ENCODE peak calls at places on chromosomes 16 and 17, in four cellular contexts. One of them, this sample, is unnamed.

GRCh38 chr17:29649359-29649758 is 26.6 kb upstream of the CORO6 start:
- DNase-seq in neural progenitor cell: no peak
- DNase-seq in colonic mucosa: no peak
- DNase-seq in endothelial cell of umbilical vein: no peak
- DNase-seq in this sample: no peak

GRCh38 chr17:65415991-65416390 is 145.5 kb downstream of the AXIN2 start:
- DNase-seq in neural progenitor cell: no peak
- DNase-seq in endothelial cell of umbilical vein: no peak
- DNase-seq in colonic mucosa: peak
- DNase-seq in this sample: no peak

GRCh38 chr16:78130950-78131349 is 31.5 kb downstream of the WWOX start:
- DNase-seq in neural progenitor cell: no peak
- DNase-seq in endothelial cell of umbilical vein: no peak
- DNase-seq in colonic mucosa: no peak
- DNase-seq in this sample: no peak

GRCh38 chr17:15954222-15954621 is 9.3 kb downstream of the ADORA2B start:
- DNase-seq in colonic mucosa: no peak
- DNase-seq in endothelial cell of umbilical vein: peak
- DNase-seq in neural progenitor cell: no peak
- DNase-seq in this sample: no peak

GRCh38 chr17:56867948-56868376 is 34.0 kb downstream of the DGKE start:
- DNase-seq in neural progenitor cell: no peak
- DNase-seq in endothelial cell of umbilical vein: peak
- DNase-seq in colonic mucosa: no peak
- DNase-seq in this sample: no peak

GRCh38 chr17:34133350-34133749 is 121.7 kb upstream of the CCL2 start:
- DNase-seq in neural progenitor cell: no peak
- DNase-seq in colonic mucosa: no peak
- DNase-seq in endothelial cell of umbilical vein: no peak
- DNase-seq in this sample: no peak

GRCh38 chr17:42872251-42872965 is 21.4 kb downstream of the AOC3 start:
- DNase-seq in colonic mucosa: no peak
- DNase-seq in endothelial cell of umbilical vein: no peak
- DNase-seq in neural progenitor cell: no peak
- DNase-seq in this sample: peak

GRCh38 chr17:11701906-11702305 is 103.6 kb downstream of the DNAH9 start:
- DNase-seq in colonic mucosa: no peak
- DNase-seq in endothelial cell of umbilical vein: no peak
- DNase-seq in neural progenitor cell: no peak
- DNase-seq in this sample: no peak

GRCh38 chr16:74627506-74628220 is 20.7 kb upstream of the GLG1 start:
- DNase-seq in endothelial cell of umbilical vein: no peak
- DNase-seq in neural progenitor cell: no peak
- DNase-seq in colonic mucosa: no peak
- DNase-seq in this sample: no peak

GRCh38 chr16:30829130-30830071 is 42.4 kb upstream of the ZNF629 start:
- DNase-seq in colonic mucosa: peak
- DNase-seq in endothelial cell of umbilical vein: no peak
- DNase-seq in neural progenitor cell: no peak
- DNase-seq in this sample: no peak

GRCh38 chr17:6456914-6457687 is 12.8 kb downstream of the PIMREG start:
- DNase-seq in colonic mucosa: peak
- DNase-seq in neural progenitor cell: no peak
- DNase-seq in endothelial cell of umbilical vein: peak
- DNase-seq in this sample: peak

GRCh38 chr17:76191891-76192290 is 48.4 kb downstream of the RNF157 start:
- DNase-seq in neural progenitor cell: no peak
- DNase-seq in endothelial cell of umbilical vein: no peak
- DNase-seq in colonic mucosa: no peak
- DNase-seq in this sample: no peak

GRCh38 chr17:33526753-33527152 is 233.7 kb upstream of the ASIC2 start:
- DNase-seq in colonic mucosa: no peak
- DNase-seq in neural progenitor cell: no peak
- DNase-seq in endothelial cell of umbilical vein: no peak
- DNase-seq in this sample: no peak

GRCh38 chr17:83173997-83174858 is 94.8 kb downstream of the METRNL start:
- DNase-seq in colonic mucosa: peak
- DNase-seq in neural progenitor cell: peak
- DNase-seq in endothelial cell of umbilical vein: no peak
- DNase-seq in this sample: peak

GRCh38 chr17:55202906-55203305 is 61.9 kb upstream of the HLF start:
- DNase-seq in colonic mucosa: no peak
- DNase-seq in neural progenitor cell: no peak
- DNase-seq in endothelial cell of umbilical vein: no peak
- DNase-seq in this sample: no peak

GRCh38 chr16:2690852-2691251 is 8.5 kb downstream of the KCTD5 start:
- DNase-seq in endothelial cell of umbilical vein: no peak
- DNase-seq in colonic mucosa: no peak
- DNase-seq in neural progenitor cell: no peak
- DNase-seq in this sample: peak

GRCh38 chr17:34420254-34420766 is 57.3 kb upstream of the CCL1 start:
- DNase-seq in colonic mucosa: peak
- DNase-seq in neural progenitor cell: peak
- DNase-seq in endothelial cell of umbilical vein: peak
- DNase-seq in this sample: no peak

GRCh38 chr17:33647976-33648375 is 354.9 kb upstream of the ASIC2 start:
- DNase-seq in endothelial cell of umbilical vein: no peak
- DNase-seq in neural progenitor cell: peak
- DNase-seq in colonic mucosa: no peak
- DNase-seq in this sample: no peak

GRCh38 chr17:79944251-79944812 is 91.3 kb downstream of the TBC1D16 start:
- DNase-seq in colonic mucosa: no peak
- DNase-seq in endothelial cell of umbilical vein: no peak
- DNase-seq in neural progenitor cell: no peak
- DNase-seq in this sample: peak

GRCh38 chr16:546909-547770 is 13.1 kb upstream of the PRR35 start:
- DNase-seq in colonic mucosa: peak
- DNase-seq in neural progenitor cell: peak
- DNase-seq in endothelial cell of umbilical vein: peak
- DNase-seq in this sample: peak

GRCh38 chr17:78723001-78723796 is 58.9 kb downstream of the CYTH1 start:
- DNase-seq in neural progenitor cell: peak
- DNase-seq in endothelial cell of umbilical vein: no peak
- DNase-seq in colonic mucosa: no peak
- DNase-seq in this sample: peak

GRCh38 chr16:67641779-67642708 is 2.9 kb upstream of the CARMIL2 start:
- DNase-seq in colonic mucosa: no peak
- DNase-seq in endothelial cell of umbilical vein: peak
- DNase-seq in neural progenitor cell: no peak
- DNase-seq in this sample: no peak

GRCh38 chr16:29806641-29807425 is 504 bp downstream of the MAZ start:
- DNase-seq in endothelial cell of umbilical vein: peak
- DNase-seq in neural progenitor cell: peak
- DNase-seq in colonic mucosa: peak
- DNase-seq in this sample: peak

GRCh38 chr16:55433030-55433429 is 46.0 kb upstream of the MMP2 start:
- DNase-seq in colonic mucosa: no peak
- DNase-seq in endothelial cell of umbilical vein: no peak
- DNase-seq in neural progenitor cell: no peak
- DNase-seq in this sample: no peak

GRCh38 chr17:41800601-41801373 is 11.0 kb downstream of the P3H4 start:
- DNase-seq in colonic mucosa: peak
- DNase-seq in neural progenitor cell: peak
- DNase-seq in endothelial cell of umbilical vein: no peak
- DNase-seq in this sample: peak

DNA sequence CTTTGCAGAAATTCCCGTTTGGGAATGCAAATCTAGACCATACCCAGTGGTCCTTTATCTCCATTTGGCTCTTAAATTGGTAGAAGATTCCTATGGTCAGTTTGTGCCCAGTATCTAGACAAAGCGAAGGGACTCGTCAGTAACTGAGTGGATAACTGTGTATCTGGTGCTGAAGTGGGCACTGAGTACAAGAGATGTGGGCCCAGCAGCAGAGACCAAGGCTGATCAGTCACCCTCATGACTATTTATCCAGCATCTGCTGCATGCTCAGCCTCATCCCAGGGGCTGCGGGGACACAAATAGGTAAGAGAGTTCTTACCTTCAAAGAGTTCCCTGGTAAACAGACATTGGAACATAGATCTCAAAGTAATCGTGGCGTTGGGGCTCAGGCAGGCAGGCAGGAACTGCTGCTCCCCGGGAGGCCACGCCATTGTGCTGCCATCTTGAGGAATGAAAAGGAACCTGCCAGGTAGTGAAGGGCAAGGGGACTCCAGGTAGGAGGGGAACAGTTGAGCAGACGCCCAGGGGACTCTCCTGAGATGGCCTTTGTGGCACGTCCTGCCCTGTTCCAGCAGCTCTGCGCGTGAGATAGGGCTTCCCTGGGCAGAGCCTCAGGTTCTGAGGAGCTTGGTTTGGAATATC is 10.3 kb downstream of the NT5M start:
- DNase-seq in endothelial cell of umbilical vein: peak
- DNase-seq in colonic mucosa: peak
- DNase-seq in neural progenitor cell: peak
- DNase-seq in this sample: peak
- TF ChIP-seq CTCF in endothelial cell of umbilical vein: peak
- TF ChIP-seq CTCF in colonic mucosa: peak
- TF ChIP-seq CTCF in neural progenitor cell: peak
- TF ChIP-seq CTCF in this sample: peak

DNA sequence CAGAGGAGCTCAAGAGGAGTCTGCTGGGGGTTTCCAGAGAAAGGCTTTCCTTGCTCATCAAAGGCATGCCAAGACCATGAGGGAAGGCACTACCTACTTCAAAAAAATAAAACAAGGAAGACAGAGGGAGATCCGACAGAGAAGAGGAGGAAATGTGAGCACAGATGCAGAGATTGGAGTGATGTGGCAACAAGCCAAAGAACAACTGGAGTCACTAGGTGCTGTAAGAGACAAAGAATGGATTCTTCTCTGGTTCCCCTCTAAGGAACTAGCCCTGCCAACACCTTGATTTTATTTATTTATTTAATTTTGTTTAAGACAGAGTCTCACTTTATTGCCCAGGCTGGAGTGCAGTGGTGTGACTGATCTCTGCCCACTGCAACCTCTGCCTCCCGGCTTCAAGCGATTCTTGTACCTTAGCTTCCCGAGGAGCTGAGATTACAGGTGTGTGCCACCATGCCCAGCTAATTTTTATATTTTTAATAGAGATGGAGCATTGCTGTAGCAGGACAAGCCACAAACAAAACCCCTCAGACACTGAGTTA is 13.8 kb upstream of the ACSF2 start:
- DNase-seq in colonic mucosa: peak
- DNase-seq in endothelial cell of umbilical vein: no peak
- DNase-seq in neural progenitor cell: no peak
- DNase-seq in this sample: no peak
- H3K9ac ChIP-seq in colonic mucosa: no peak
- H3K9ac ChIP-seq in endothelial cell of umbilical vein: no peak
- H3K9ac ChIP-seq in neural progenitor cell: no peak
- H3K9ac ChIP-seq in this sample: no peak

GRCh38 chr17:74647871-74648672 is 24.5 kb upstream of the CD300E start:
- DNase-seq in neural progenitor cell: no peak
- DNase-seq in colonic mucosa: no peak
- DNase-seq in endothelial cell of umbilical vein: no peak
- DNase-seq in this sample: no peak

GRCh38 chr17:74644419-74644818 is 20.9 kb upstream of the CD300E start:
- DNase-seq in endothelial cell of umbilical vein: no peak
- DNase-seq in colonic mucosa: no peak
- DNase-seq in neural progenitor cell: no peak
- DNase-seq in this sample: no peak

GRCh38 chr17:74643826-74644225 is 20.3 kb upstream of the CD300E start:
- DNase-seq in endothelial cell of umbilical vein: no peak
- DNase-seq in neural progenitor cell: no peak
- DNase-seq in colonic mucosa: no peak
- DNase-seq in this sample: no peak

GRCh38 chr17:74645010-74645409 is 21.5 kb upstream of the CD300E start:
- DNase-seq in colonic mucosa: no peak
- DNase-seq in endothelial cell of umbilical vein: no peak
- DNase-seq in neural progenitor cell: no peak
- DNase-seq in this sample: no peak

GRCh38 chr17:74646231-74646630 is 22.7 kb upstream of the CD300E start:
- DNase-seq in colonic mucosa: no peak
- DNase-seq in neural progenitor cell: no peak
- DNase-seq in endothelial cell of umbilical vein: no peak
- DNase-seq in this sample: no peak
- TF ChIP-seq CTCF in colonic mucosa: no peak
- TF ChIP-seq CTCF in neural progenitor cell: peak
- TF ChIP-seq CTCF in endothelial cell of umbilical vein: no peak
- TF ChIP-seq CTCF in this sample: no peak

GRCh38 chr17:81967244-81967532 is 6.2 kb upstream of the NOTUM start:
- DNase-seq in neural progenitor cell: no peak
- DNase-seq in endothelial cell of umbilical vein: no peak
- DNase-seq in colonic mucosa: no peak
- DNase-seq in this sample: no peak
- H3K9ac ChIP-seq in neural progenitor cell: no peak
- H3K9ac ChIP-seq in endothelial cell of umbilical vein: no peak
- H3K9ac ChIP-seq in colonic mucosa: peak
- H3K9ac ChIP-seq in this sample: no peak

GRCh38 chr17:77427471-77427991 is 286.8 kb downstream of the SEC14L1 start:
- DNase-seq in colonic mucosa: no peak
- DNase-seq in endothelial cell of umbilical vein: no peak
- DNase-seq in neural progenitor cell: no peak
- DNase-seq in this sample: peak
- TF ChIP-seq CTCF in colonic mucosa: no peak
- TF ChIP-seq CTCF in endothelial cell of umbilical vein: no peak
- TF ChIP-seq CTCF in neural progenitor cell: no peak
- TF ChIP-seq CTCF in this sample: no peak

GRCh38 chr17:38959508-38959907 is 7.7 kb downstream of the FBXO47 start:
- DNase-seq in endothelial cell of umbilical vein: no peak
- DNase-seq in neural progenitor cell: no peak
- DNase-seq in colonic mucosa: no peak
- DNase-seq in this sample: no peak
- H3K9ac ChIP-seq in endothelial cell of umbilical vein: no peak
- H3K9ac ChIP-seq in neural progenitor cell: no peak
- H3K9ac ChIP-seq in colonic mucosa: no peak
- H3K9ac ChIP-seq in this sample: no peak

GRCh38 chr17:14935139-14935538 is 330.0 kb downstream of the PMP22 start:
- DNase-seq in neural progenitor cell: no peak
- DNase-seq in colonic mucosa: no peak
- DNase-seq in endothelial cell of umbilical vein: no peak
- DNase-seq in this sample: no peak
- TF ChIP-seq CTCF in neural progenitor cell: no peak
- TF ChIP-seq CTCF in colonic mucosa: no peak
- TF ChIP-seq CTCF in endothelial cell of umbilical vein: no peak
- TF ChIP-seq CTCF in this sample: no peak

GRCh38 chr17:851986-852385 is 69.8 kb downstream of the MRM3 start:
- DNase-seq in endothelial cell of umbilical vein: no peak
- DNase-seq in neural progenitor cell: no peak
- DNase-seq in colonic mucosa: no peak
- DNase-seq in this sample: no peak

GRCh38 chr17:850828-851759 is 68.9 kb downstream of the MRM3 start:
- DNase-seq in colonic mucosa: no peak
- DNase-seq in neural progenitor cell: peak
- DNase-seq in endothelial cell of umbilical vein: no peak
- DNase-seq in this sample: no peak

GRCh38 chr17:848402-848801 is 66.2 kb downstream of the MRM3 start:
- DNase-seq in endothelial cell of umbilical vein: peak
- DNase-seq in colonic mucosa: no peak
- DNase-seq in neural progenitor cell: no peak
- DNase-seq in this sample: no peak

GRCh38 chr17:850086-850827 is 68.1 kb downstream of the MRM3 start:
- DNase-seq in colonic mucosa: no peak
- DNase-seq in endothelial cell of umbilical vein: no peak
- DNase-seq in neural progenitor cell: no peak
- DNase-seq in this sample: no peak

GRCh38 chr17:846901-847777 is 65.0 kb downstream of the MRM3 start:
- DNase-seq in endothelial cell of umbilical vein: peak
- DNase-seq in colonic mucosa: no peak
- DNase-seq in neural progenitor cell: peak
- DNase-seq in this sample: no peak
- H3K9ac ChIP-seq in endothelial cell of umbilical vein: peak
- H3K9ac ChIP-seq in colonic mucosa: no peak
- H3K9ac ChIP-seq in neural progenitor cell: no peak
- H3K9ac ChIP-seq in this sample: no peak